ENCODE peak calls at places on chromosomes 12 and 14, in five cellular contexts. A is H9, Z is neuronal stem cell, O is IMR-90, M is mesenchymal stem cell. L is an unnamed sample.

GRCh38 chr12:19757317-19757877 is 318.1 kb downstream of the AEBP2 start:
- DNase-seq in A (no peak), Z (no peak), O (peak; percentile 64), M (peak; percentile 63), L (peak; percentile 45)

GRCh38 chr12:953776-954175 is 4.3 kb upstream of the RAD52 start:
- DNase-seq in A (no peak), Z (no peak), O (peak; percentile 68), M (peak; percentile 18), L (no peak)

GRCh38 chr14:61221906-61222305 is 59.2 kb downstream of the TMEM30B start:
- DNase-seq in A (no peak), Z (no peak), O (no peak), M (no peak), L (no peak)

GRCh38 chr14:38623661-38624060 is 367.8 kb upstream of the CLEC14A start:
- DNase-seq in A (no peak), Z (no peak), O (no peak), M (no peak), L (no peak)

GRCh38 chr12:105423921-105424320 is 93.4 kb downstream of the C12orf75 start:
- DNase-seq in A (no peak), Z (no peak), O (no peak), M (no peak), L (peak; percentile 34)

GRCh38 chr12:22588817-22589216 is 36.2 kb upstream of the ETNK1 start:
- DNase-seq in A (no peak), Z (no peak), O (no peak), M (no peak), L (peak; percentile 24)

GRCh38 chr12:103801709-103802585 is 39.1 kb downstream of the NT5DC3 start:
- DNase-seq in A (no peak), Z (no peak), O (peak; percentile 81), M (peak; percentile 37), L (no peak)

GRCh38 chr12:45587042-45587441 is 142.5 kb upstream of the ARID2 start:
- DNase-seq in A (no peak), Z (no peak), O (no peak), M (no peak), L (no peak)

GRCh38 chr12:95694148-95694547 is 96.4 kb downstream of the NTN4 start:
- DNase-seq in A (no peak), Z (peak; percentile 5), O (no peak), M (no peak), L (peak; percentile 11)

GRCh38 chr12:62256408-62257079 is 3.7 kb upstream of the USP15 start:
- DNase-seq in A (no peak), Z (no peak), O (peak; percentile 36), M (peak; percentile 32), L (no peak)

GRCh38 chr12:54021432-54022013 is 6.7 kb upstream of the HOXC6 start:
- DNase-seq in A (peak; percentile 94), Z (no peak), O (no peak), M (peak; percentile 76), L (peak; percentile 86)

GRCh38 chr12:79000501-79000900 is 135.9 kb downstream of the SYT1 start:
- DNase-seq in A (no peak), Z (no peak), O (peak; percentile 32), M (no peak), L (no peak)

GRCh38 chr12:123513805-123514204 is 19.7 kb downstream of the RILPL1 start:
- DNase-seq in A (peak; percentile 24), Z (no peak), O (no peak), M (no peak), L (no peak)

GRCh38 chr12:52049286-52049685 is 2.0 kb upstream of the NR4A1 start:
- DNase-seq in A (no peak), Z (no peak), O (no peak), M (no peak), L (no peak)

GRCh38 chr14:80456200-80456599 is 244.9 kb upstream of the DIO2 start:
- DNase-seq in A (no peak), Z (no peak), O (peak; percentile 79), M (peak; percentile 39), L (no peak)

GRCh38 chr14:99484106-99484505 is 2.9 kb downstream of the CCNK start:
- DNase-seq in A (no peak), Z (no peak), O (no peak), M (no peak), L (no peak)

GRCh38 chr12:122138181-122138580 is 35.8 kb downstream of the IL31 start:
- DNase-seq in A (no peak), Z (no peak), O (no peak), M (no peak), L (no peak)

GRCh38 chr14:106872619-106873446 is 1346.5 kb downstream of the TMEM121 start:
- DNase-seq in A (no peak), Z (no peak), O (no peak), M (no peak), L (no peak)

GRCh38 chr14:70907996-70908917 is 998 bp downstream of the PCNX1 start:
- DNase-seq in A (peak; percentile 64), Z (no peak), O (peak; percentile 69), M (peak; percentile 64), L (peak; percentile 95)

GRCh38 chr14:69945905-69946304 is 66.7 kb downstream of the SMOC1 start:
- DNase-seq in A (no peak), Z (no peak), O (no peak), M (no peak), L (no peak)

GRCh38 chr14:105499256-105500035 is 8.4 kb downstream of the TEDC1 start:
- DNase-seq in A (peak; percentile 31), Z (no peak), O (no peak), M (no peak), L (no peak)

GRCh38 chr12:78473136-78473535 is 391.4 kb upstream of the SYT1 start:
- DNase-seq in A (no peak), Z (no peak), O (peak; percentile 56), M (no peak), L (no peak)

GRCh38 chr12:93624595-93625294 is 52.3 kb downstream of the SOCS2 start:
- DNase-seq in A (peak; percentile 5), Z (no peak), O (peak; percentile 98), M (peak; percentile 98), L (peak; percentile 82)

GRCh38 chr12:61860439-61860838 is 399.8 kb upstream of the USP15 start:
- DNase-seq in A (no peak), Z (peak; percentile 46), O (no peak), M (peak; percentile 31), L (no peak)

GRCh38 chr14:101835566-101835965 is 74.1 kb downstream of the PPP2R5C start:
- DNase-seq in A (no peak), Z (no peak), O (no peak), M (no peak), L (no peak)

DNA sequence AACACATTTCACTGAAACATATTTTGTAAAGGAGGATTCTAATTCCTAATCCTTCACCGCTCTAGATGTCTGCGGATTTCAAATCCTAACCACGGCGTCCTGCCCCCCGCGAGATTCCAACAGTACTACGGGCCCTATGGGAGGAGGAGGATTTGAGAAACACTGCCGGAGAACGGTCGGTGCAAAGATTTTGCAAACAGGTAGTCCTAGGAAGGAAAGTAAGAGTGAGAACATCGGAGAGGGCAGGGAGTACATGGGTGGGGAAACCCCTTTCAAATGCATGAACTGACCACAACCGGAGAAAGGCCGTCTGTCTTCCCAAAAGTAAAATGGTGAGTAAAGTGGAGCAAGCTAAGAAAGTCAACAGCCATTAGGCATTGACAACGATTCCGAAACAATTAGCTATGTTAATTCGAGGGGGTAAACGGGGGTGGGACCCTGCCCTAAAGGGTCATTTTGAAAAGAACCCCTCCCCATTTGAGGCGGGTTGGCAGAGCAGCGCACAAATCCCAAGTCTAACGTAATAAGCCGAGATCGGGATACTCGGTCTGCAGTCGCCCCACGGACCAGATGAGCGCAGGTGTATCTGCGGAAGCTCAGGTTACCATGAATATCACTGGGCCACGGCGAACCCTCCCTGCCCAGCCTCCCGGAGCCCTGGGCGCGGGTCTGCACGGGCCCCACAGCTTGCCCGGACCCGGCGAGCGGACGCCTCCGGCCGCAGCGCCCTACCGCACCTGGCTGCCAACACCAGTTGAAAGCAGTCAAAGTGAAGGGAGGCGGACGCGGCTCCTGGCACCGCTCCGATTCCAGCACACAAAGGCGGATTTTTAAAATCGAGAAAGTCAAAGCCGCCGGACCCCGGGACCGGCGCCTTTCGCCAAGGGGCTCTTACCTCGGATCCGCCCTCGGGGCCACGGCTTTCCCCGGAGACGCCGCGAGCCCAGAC is 648 bp downstream of the EPS8 start:
- DNase-seq in A (peak; percentile 69), Z (peak; percentile 14), O (peak; percentile 45), M (peak; percentile 64), L (peak; percentile 53)
- H3K18ac ChIP-seq in A (peak overlapping the region; percentile 30), Z (peak overlapping the region; percentile 95), O (peak overlapping the region; percentile 22), M (peak overlapping the region; percentile 92), L (peak overlapping the region; percentile 41)

DNA sequence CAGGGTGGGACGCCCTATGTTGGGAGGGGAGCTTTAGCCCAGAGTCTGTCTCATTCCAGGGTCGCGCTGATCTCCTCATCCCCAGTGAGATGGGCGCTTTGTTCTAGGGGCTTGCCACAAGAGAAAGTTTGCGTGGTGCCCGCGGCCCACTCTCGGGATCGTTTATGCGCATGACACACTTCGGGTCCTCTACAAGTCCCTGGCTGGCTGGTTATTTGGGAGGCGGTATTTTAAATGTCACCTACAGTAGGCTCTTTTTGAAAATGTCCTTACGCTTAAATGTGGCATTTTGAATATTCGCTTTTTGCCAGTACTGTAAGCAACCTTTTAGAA is 541 bp downstream of the GOLT1B start:
- DNase-seq in A (no peak), Z (no peak), O (peak; percentile 34), M (peak; percentile 65), L (no peak)
- H3K18ac ChIP-seq in A (peak overlapping the region; percentile 79), Z (peak overlapping the region; percentile 63), O (no peak overlapping the region), M (peak overlapping the region; percentile 97), L (peak overlapping the region; percentile 72)

GRCh38 chr14:96852823-96853422 is 55.7 kb downstream of the VRK1 start:
- DNase-seq in A (no peak), Z (no peak), O (peak; percentile 72), M (peak; percentile 62), L (peak; percentile 10)

GRCh38 chr14:96843137-96843536 is 46.0 kb downstream of the VRK1 start:
- DNase-seq in A (no peak), Z (no peak), O (no peak), M (no peak), L (no peak)

GRCh38 chr14:96844857-96845570 is 47.8 kb downstream of the VRK1 start:
- DNase-seq in A (no peak), Z (no peak), O (no peak), M (no peak), L (no peak)

GRCh38 chr14:96851694-96852381 is 54.7 kb downstream of the VRK1 start:
- DNase-seq in A (no peak), Z (no peak), O (no peak), M (no peak), L (no peak)

GRCh38 chr14:96847451-96847850 is 50.3 kb downstream of the VRK1 start:
- DNase-seq in A (no peak), Z (no peak), O (no peak), M (no peak), L (peak; percentile 10)
- H3K18ac ChIP-seq in A (no peak overlapping the region), Z (no peak overlapping the region), O (no peak overlapping the region), M (no peak overlapping the region), L (no peak overlapping the region)

DNA sequence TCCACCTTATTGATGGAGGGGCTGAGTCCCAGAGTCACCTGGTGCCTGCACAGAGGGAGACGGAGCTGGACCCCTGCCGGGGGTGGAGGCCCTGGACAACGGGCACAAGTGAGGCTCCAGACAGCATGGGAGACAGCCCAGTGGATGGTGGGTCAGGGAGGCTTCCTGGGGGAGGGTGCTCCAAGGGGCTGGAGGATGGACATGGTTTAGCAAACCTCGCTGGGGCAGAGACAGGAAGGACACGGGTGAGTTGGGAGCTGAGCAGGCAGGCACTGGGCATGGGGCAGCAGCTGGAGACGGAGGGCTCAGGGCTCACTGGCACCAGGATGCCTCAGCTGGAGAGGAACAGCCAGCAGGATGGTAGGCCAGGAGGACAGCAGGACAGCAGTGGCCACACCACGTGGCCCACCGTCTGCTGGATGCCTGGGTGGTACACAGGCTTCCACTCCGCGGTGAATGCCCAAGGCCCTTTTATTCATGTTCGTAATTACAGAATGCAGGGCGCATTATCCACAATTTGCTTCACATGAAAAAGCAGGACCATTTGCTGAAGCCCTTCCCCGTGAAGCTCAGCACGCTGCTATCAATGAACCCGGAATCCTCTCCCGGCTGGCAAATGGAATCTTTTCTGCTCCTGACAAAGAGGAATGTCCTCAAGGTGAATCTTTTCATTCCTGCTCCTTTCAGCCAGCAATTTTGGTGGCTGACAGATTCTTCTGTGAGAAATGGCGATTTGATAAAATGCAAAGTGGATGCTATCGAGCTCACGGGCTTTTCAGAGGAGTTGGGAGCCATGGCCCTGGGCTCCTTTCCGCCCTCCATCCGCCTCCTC is 138.1 kb upstream of the C14orf180 start:
- DNase-seq in A (peak; percentile 16), Z (no peak), O (no peak), M (no peak), L (no peak)
- H3K18ac ChIP-seq in A (no peak overlapping the region), Z (peak overlapping the region; percentile 96), O (no peak overlapping the region), M (no peak overlapping the region), L (no peak overlapping the region)